ENCODE peak calls at places on chromosomes 3 and 15, in seven cellular contexts. J is tibial nerve, Y is Panc1, E is colonic mucosa, N is heart left ventricle, B is body of pancreas, Q is PC-3. D is an unnamed sample. For H3K9me3, the result is how much of the 10 kb centered on the place peaks cover.

GRCh38 chr3:177300039-177300833 is 103.0 kb upstream of the TBL1XR1 start:
- DNase-seq in B (peak), E (peak), N (peak), Y (no peak), J (no peak), Q (peak), D (peak)

GRCh38 chr3:104856743-104857142 is 510.0 kb upstream of the ALCAM start:
- DNase-seq in B (no peak), Y (no peak), J (no peak), E (no peak), Q (no peak), N (no peak), D (no peak)

GRCh38 chr15:33013827-33014445 is 180.6 kb downstream of the FMN1 start:
- DNase-seq in J (no peak), Q (peak), B (no peak), N (no peak), Y (peak), E (no peak), D (no peak)

GRCh38 chr15:67510597-67511225 is 10.2 kb upstream of the C15orf61 start:
- DNase-seq in B (no peak), J (no peak), N (no peak), E (no peak), Y (no peak), Q (no peak), D (no peak)

GRCh38 chr15:65927545-65927944 is 58.3 kb downstream of the RAB11A start:
- DNase-seq in Y (no peak), J (no peak), B (no peak), Q (no peak), E (no peak), N (no peak), D (no peak)

GRCh38 chr15:48514103-48514817 is 131.2 kb downstream of the FBN1 start:
- DNase-seq in E (no peak), Y (no peak), B (no peak), N (no peak), J (no peak), Q (no peak), D (no peak)

GRCh38 chr3:123719785-123720531 is 135.1 kb upstream of the HACD2 start:
- DNase-seq in J (no peak), E (no peak), B (no peak), N (peak), Y (no peak), Q (no peak), D (peak)

GRCh38 chr3:195438371-195438770 is 4.4 kb downstream of the ACAP2 start:
- DNase-seq in Y (no peak), Q (peak), E (no peak), J (no peak), N (no peak), B (no peak), D (no peak)

DNA sequence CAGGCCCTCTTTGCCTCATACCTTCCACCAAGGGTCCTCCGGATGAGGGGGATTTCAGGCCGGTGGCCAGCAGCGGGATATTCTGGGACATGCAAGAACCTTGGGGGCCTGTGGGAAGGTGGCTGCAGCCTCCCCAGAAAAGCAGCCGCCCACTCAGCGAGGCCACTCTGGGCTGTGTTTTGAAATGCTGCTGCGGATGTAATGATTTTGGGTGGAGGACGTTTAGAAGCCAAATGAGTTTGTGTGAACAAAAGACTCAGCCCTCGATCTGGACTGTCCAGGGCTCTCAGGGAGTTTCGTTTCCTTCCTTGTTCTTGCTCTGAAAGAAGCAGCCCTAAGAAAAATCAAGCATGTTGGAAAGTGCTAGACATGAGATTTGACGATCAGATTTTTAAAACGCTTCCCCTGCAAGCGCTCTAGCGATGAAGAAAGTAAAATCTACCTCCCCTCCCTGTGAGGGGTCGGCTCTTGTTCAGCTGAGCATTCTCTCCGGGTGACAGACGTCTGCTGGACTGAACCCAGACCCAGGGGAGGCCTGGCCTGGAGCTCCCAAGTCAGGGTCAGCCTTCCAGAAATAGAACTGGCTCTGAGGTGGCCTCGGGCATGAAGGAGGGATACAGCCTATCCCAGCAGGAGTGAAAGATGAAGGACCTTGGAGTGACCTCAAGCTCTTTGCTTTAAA is 12.9 kb downstream of the HEG1 start:
- DNase-seq in Y (no peak), Q (no peak), N (peak), B (no peak), E (no peak), J (no peak), D (peak)
- H3K4me3 ChIP-seq in Y (no peak), Q (no peak), N (peak), B (no peak), E (no peak), J (peak), D (no peak)

GRCh38 chr3:20451170-20451569 is 265.2 kb upstream of the SGO1 start:
- DNase-seq in N (no peak), B (no peak), J (no peak), E (no peak), Q (no peak), Y (no peak), D (no peak)
- H3K9me3 ChIP-seq in N (under half), B (under half), J (under half), E (under half), Q (under half), Y (under half), D (under half)

DNA sequence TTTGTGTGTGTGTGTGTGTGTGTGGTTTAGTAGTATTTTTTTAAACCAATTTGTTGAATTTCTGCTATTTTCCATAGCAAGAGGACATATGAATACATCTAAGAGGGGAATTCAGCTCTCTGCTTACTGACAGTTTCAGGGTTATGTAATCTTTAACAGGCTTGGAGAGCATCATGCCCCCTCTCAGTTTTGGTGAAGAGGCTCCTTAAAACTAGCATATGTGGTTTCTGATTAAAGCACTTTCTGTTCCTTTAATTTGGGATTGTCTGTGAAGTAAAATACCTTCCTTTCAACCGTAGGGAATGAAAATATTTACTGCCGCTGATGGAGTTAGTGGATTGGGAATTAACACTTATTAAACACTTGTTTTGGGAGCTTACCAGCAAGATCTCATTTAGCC is 19.4 kb upstream of the NFKBIZ start:
- DNase-seq in N (no peak), J (no peak), Q (no peak), Y (no peak), B (no peak), E (no peak), D (no peak)
- H3K27ac ChIP-seq in N (peak), J (peak), Q (no peak), Y (no peak), B (no peak), E (peak), D (no peak)

DNA sequence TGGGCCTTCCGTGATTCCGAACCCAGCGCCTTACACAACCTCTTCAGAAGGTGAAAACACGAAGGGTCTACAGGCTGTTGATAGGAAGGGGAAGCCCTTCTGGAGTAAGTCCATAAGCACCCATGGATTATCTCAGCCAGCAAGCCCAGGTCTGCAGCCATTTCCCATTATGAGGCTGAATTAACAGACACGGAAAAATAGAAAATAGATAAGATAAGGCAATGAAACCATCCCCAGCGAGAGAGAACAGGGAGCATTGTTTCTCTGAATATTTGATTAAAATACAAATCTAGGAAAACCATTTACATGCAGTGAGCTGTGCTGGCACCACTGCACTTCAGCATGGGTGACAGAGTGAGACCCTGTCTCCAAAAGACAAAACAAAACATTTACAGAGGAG is 16.2 kb upstream of the CERS3 start:
- DNase-seq in J (no peak), Y (no peak), Q (no peak), B (no peak), E (no peak), N (no peak), D (no peak)
- H3K4me3 ChIP-seq in J (no peak), Y (no peak), Q (no peak), B (no peak), E (no peak), N (no peak), D (no peak)

GRCh38 chr3:138544546-138544945 is 49.5 kb downstream of the CEP70 start:
- DNase-seq in Y (no peak), Q (no peak), J (no peak), N (no peak), E (no peak), B (no peak), D (no peak)
- H3K9me3 ChIP-seq in Y (under half), Q (under half), J (under half), N (half or more), E (under half), B (under half), D (under half)